ENCODE peak calls at places on chromosomes 1 and 21, in four cellular contexts. D is CD8-positive, alpha-beta T cell; N is colonic mucosa; P is A549. H is an unnamed sample. For H3K4me1, the result is how much of the 10 kb centered on the place peaks cover.

GRCh38 chr1:198776602-198777029 is 137.8 kb downstream of the PTPRC start:
- DNase-seq in D (no peak), N (no peak), P (no peak), H (no peak)

GRCh38 chr1:210104103-210104502 is 128.5 kb upstream of the SERTAD4 start:
- DNase-seq in D (no peak), N (no peak), P (no peak), H (no peak)

GRCh38 chr21:35508389-35508888 is 459.3 kb upstream of the RUNX1 start:
- DNase-seq in D (no peak), N (peak), P (peak), H (no peak)

GRCh38 chr1:1945782-1946393 is 26.8 kb upstream of the TMEM52 start:
- DNase-seq in D (no peak), N (no peak), P (no peak), H (no peak)

GRCh38 chr1:245337829-245338484 is 183.2 kb downstream of the KIF26B start:
- DNase-seq in D (no peak), N (no peak), P (no peak), H (no peak)

GRCh38 chr21:45236481-45236880 is 51.2 kb downstream of the POFUT2 start:
- DNase-seq in D (no peak), N (no peak), P (no peak), H (no peak)

GRCh38 chr1:227794813-227795183 is 20.7 kb upstream of the PRSS38 start:
- DNase-seq in D (no peak), N (no peak), P (no peak), H (no peak)

GRCh38 chr1:111267801-111268508 is 22.7 kb upstream of the CHIA start:
- DNase-seq in D (no peak), N (no peak), P (no peak), H (no peak)

GRCh38 chr1:156499703-156500577 is 635 bp downstream of the MEF2D start:
- DNase-seq in D (peak), N (peak), P (peak), H (no peak)

GRCh38 chr1:224052767-224053166 is 61.1 kb upstream of the FBXO28 start:
- DNase-seq in D (no peak), N (no peak), P (no peak), H (no peak)

DNA sequence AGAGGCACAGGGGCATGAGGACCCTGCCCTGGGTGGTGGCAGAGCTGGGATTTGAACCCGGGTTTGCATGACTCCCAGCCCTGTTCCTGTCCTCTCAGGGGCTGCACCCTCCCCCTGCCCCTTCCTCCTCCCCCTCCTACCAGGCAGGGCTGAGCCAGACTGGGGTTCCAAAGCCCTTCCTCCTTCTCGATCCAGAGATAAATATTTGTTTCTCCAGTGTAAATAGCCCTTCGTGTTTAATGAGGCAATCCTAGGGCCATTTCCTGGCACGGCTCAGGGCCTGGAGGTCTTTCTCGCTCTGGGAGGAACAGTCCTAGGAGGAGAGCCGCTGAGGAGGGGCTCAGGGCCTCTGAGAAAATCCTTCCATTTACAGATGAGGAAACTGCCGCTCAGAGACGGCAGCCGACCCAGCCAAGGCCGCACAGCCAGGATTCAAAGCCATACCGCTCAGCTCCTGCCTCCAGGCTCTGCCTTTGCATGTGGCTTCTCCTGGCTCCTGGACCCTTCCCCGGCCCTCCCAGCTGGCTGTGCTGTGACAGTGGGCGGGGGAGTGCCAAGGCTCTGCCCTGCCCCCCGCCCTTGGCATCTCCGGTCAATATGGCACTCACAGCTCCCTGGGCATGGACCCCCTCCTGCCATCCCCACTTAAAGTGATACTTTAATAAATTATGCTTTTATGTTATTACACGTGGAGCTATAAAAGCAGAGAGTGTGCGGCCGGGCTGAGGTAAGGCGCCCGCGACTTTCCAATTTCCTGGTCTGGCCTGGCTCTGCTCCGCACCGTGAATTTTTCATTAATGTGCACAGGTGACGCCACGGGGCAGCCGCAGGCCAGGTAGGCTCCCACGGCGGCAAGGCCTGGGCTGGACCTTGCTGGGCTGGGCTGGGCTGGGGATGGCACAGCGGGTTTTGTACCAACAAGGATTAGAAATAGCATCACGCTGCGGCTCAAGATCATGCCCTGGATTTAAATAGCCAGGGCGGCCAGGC is 114.7 kb upstream of the WNT4 start:
- DNase-seq in D (no peak), N (peak), P (peak), H (no peak)
- H3K4me1 ChIP-seq in D (under half), N (under half), P (half or more), H (under half)

GRCh38 chr1:56072310-56072709 is 507.1 kb downstream of the PLPP3 start:
- DNase-seq in D (no peak), N (no peak), P (no peak), H (no peak)

GRCh38 chr1:56068908-56069307 is 510.5 kb downstream of the PLPP3 start:
- DNase-seq in D (no peak), N (no peak), P (peak), H (no peak)

GRCh38 chr1:56071351-56071750 is 508.0 kb downstream of the PLPP3 start:
- DNase-seq in D (no peak), N (no peak), P (no peak), H (no peak)

GRCh38 chr1:56068210-56068609 is 511.2 kb downstream of the PLPP3 start:
- DNase-seq in D (no peak), N (no peak), P (no peak), H (no peak)

DNA sequence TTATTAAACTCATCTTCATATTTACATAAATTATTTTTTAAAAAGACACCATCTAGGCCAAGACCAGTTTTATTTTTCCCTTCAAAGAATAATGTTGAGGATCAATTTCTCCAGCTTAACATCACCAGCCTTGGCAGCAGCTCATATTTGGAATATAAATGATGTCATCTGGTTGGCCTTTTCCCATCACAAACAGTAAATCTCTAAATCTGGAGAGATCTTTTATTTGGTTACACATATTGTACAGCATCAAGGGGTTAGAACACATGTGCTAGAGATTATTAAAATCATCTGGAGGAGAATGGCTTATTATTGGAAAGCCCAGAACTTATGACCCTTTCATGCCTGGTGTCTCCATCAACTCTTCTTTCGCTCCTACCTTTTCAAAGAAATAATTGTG is 508.8 kb downstream of the PLPP3 start:
- DNase-seq in D (no peak), N (no peak), P (no peak), H (no peak)
- H3K4me1 ChIP-seq in D (under half), N (under half), P (under half), H (under half)

DNA sequence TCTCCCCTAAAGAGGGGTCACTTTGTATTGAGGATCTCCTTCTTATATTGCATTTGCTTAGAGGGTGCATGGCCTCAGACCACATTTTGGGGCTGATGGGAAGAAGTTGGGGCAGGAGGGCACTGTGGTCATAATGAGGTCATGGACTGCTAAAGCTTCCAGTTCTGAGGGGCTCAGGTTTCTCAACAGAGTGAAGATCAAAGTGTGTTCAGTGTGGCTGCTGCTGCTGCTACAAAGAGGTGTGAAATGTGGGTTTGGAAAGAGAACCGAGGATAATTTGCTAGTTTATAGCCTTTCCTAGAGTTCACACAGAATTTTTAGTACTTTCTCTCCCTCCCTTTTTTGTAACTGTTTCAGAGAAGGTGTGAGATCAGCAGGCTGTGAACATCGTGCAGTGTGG is 73.3 kb downstream of the CACNA1E start:
- DNase-seq in D (no peak), N (no peak), P (no peak), H (no peak)
- H3K4me1 ChIP-seq in D (under half), N (under half), P (under half), H (under half)

DNA sequence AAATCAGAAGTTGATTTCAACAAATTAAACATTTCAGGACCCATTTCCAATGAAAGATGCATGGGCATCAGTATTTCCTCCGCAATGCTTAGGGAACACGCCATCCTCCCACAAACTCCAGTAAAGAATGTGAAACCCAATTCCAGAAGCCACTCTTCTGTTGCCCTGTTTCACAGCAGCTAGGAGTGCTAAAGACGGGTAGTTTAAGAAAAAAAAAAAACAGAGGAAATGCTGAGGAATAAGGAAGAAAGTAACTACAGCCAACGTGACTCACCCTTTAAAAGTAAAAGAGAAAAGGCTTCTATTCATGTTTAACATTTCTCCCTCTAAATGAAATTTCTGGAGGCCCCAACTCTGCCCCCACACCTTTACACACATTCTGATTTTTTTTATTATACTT is 75.3 kb downstream of the HIVEP3 start:
- DNase-seq in D (no peak), N (no peak), P (no peak), H (no peak)
- H3K4me1 ChIP-seq in D (under half), N (under half), P (under half), H (under half)

H was measured in esophagus squamous epithelium.